ENCODE peak calls at places on chromosome 9, in four cellular contexts. C is neuronal stem cell, M is GM23338, D is HCT116. R is an unnamed sample.

GRCh38 chr9:133684461-133685361 is 48.5 kb downstream of the DBH start:
- DNase-seq in D (no peak), M (no peak), C (no peak), R (no peak)

GRCh38 chr9:80699551-80699998 is 989.8 kb downstream of the TLE1 start:
- DNase-seq in D (no peak), M (peak), C (no peak), R (no peak)

GRCh38 chr9:2015581-2016410 is 649 bp downstream of the SMARCA2 start:
- DNase-seq in M (peak), C (peak), D (no peak), R (peak)

GRCh38 chr9:134408939-134409737 is 82.9 kb downstream of the RXRA start:
- DNase-seq in M (no peak), D (no peak), C (no peak), R (no peak)

GRCh38 chr9:137761032-137761431 is 116.5 kb upstream of the CACNA1B start:
- DNase-seq in M (no peak), D (no peak), C (no peak), R (no peak)

GRCh38 chr9:38344566-38345324 is 47.8 kb upstream of the ALDH1B1 start:
- DNase-seq in C (no peak), D (no peak), M (no peak), R (no peak)

GRCh38 chr9:32378496-32378895 is 5.9 kb upstream of the ACO1 start:
- DNase-seq in D (peak), C (peak), M (peak), R (peak)

GRCh38 chr9:17625644-17626388 is 47.0 kb downstream of the SH3GL2 start:
- DNase-seq in C (no peak), M (no peak), D (no peak), R (no peak)

GRCh38 chr9:129008469-129008965 is 19.6 kb downstream of the SH3GLB2 start:
- DNase-seq in C (no peak), D (no peak), M (no peak), R (no peak)

GRCh38 chr9:78574354-78575036 is 277.6 kb downstream of the PSAT1 start:
- DNase-seq in D (no peak), C (peak), M (no peak), R (no peak)

GRCh38 chr9:99867536-99867935 is 38.9 kb upstream of the STX17 start:
- DNase-seq in C (no peak), M (no peak), D (no peak), R (no peak)

GRCh38 chr9:92611621-92612275 is 58.2 kb downstream of the IPPK start:
- DNase-seq in D (no peak), M (no peak), C (no peak), R (no peak)

GRCh38 chr9:114228034-114228808 is 72.9 kb downstream of the COL27A1 start:
- DNase-seq in D (no peak), C (no peak), M (no peak), R (no peak)

GRCh38 chr9:806285-807156 is 35.0 kb upstream of the DMRT1 start:
- DNase-seq in D (no peak), M (peak), C (peak), R (peak)

GRCh38 chr9:114616684-114617520 is 5.8 kb downstream of the TMEM268 start:
- DNase-seq in M (no peak), D (no peak), C (no peak), R (no peak)

GRCh38 chr9:130627051-130627450 is 37.3 kb upstream of the PRDM12 start:
- DNase-seq in M (no peak), D (no peak), C (no peak), R (no peak)

DNA sequence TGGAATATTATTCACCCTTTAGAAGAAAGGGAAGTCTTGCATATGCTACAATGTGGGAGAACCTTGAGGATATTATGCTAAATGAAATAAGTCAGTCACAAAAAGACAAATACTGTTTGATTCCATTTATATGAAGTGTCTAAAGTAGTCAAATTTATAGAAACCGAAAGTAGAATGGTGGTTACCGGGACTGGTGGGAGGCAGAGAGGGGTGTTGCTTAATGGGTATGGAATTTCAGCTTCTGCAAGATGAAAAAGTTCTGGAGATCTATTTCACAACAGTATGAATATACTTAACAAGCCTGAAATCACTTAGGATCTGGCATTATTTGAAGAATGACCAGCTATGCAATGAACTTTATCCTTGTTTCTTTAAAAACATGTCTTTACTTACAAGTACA is 14.6 kb upstream of the FREM1 start:
- DNase-seq in M (no peak), C (no peak), D (no peak), R (no peak)
- H2AFZ ChIP-seq in M (no peak), C (no peak), D (no peak), R (no peak)

GRCh38 chr9:36543916-36544315 is 28.8 kb upstream of the MELK start:
- DNase-seq in C (no peak), M (no peak), D (no peak), R (no peak)
- H2AFZ ChIP-seq in C (no peak), M (peak), D (no peak), R (no peak)

GRCh38 chr9:71675129-71675856 is 93.0 kb downstream of the CEMIP2 start:
- DNase-seq in M (no peak), D (no peak), C (no peak), R (no peak)

GRCh38 chr9:71678999-71679398 is 89.3 kb downstream of the CEMIP2 start:
- DNase-seq in C (no peak), D (no peak), M (no peak), R (no peak)

GRCh38 chr9:71676460-71676859 is 91.9 kb downstream of the CEMIP2 start:
- DNase-seq in M (no peak), D (no peak), C (no peak), R (no peak)

GRCh38 chr9:71677209-71677608 is 91.1 kb downstream of the CEMIP2 start:
- DNase-seq in D (no peak), C (no peak), M (no peak), R (no peak)

GRCh38 chr9:71675857-71676165 is 92.5 kb downstream of the CEMIP2 start:
- DNase-seq in C (no peak), D (no peak), M (no peak), R (no peak)
- H2AFZ ChIP-seq in C (no peak), D (no peak), M (no peak), R (no peak)

GRCh38 chr9:135851748-135852147 is 55.6 kb downstream of the CAMSAP1 start:
- DNase-seq in C (no peak), D (no peak), M (no peak), R (no peak)
- H2AFZ ChIP-seq in C (no peak), D (no peak), M (no peak), R (no peak)